ENCODE peak calls at places on chromosomes 7 and 10, in four cellular contexts. T is AG04450, M is cardiac muscle cell, I is testis. V is an unnamed sample.

GRCh38 chr10:82294874-82295378 is 419.9 kb downstream of the NRG3 start:
- DNase-seq in M (no peak), I (no peak), T (no peak), V (no peak)

GRCh38 chr7:98251251-98251843 is 685 bp downstream of the TECPR1 start:
- DNase-seq in T (no peak), M (peak), I (no peak), V (no peak)

GRCh38 chr10:111347386-111348005 is 270.7 kb downstream of the ADRA2A start:
- DNase-seq in M (no peak), T (no peak), I (no peak), V (no peak)

GRCh38 chr10:89553064-89553734 is 17.8 kb upstream of the SLC16A12 start:
- DNase-seq in M (no peak), T (peak), I (no peak), V (no peak)

GRCh38 chr10:101136708-101137121 is 5.6 kb downstream of the TLX1 start:
- DNase-seq in T (no peak), I (no peak), M (no peak), V (no peak)

GRCh38 chr7:3264693-3265339 is 36.2 kb upstream of the SDK1 start:
- DNase-seq in I (no peak), T (no peak), M (no peak), V (peak)

GRCh38 chr10:24974978-24975377 is 22.6 kb upstream of the PRTFDC1 start:
- DNase-seq in M (no peak), I (peak), T (no peak), V (no peak)

GRCh38 chr7:101650579-101651081 is 21.5 kb upstream of the MYL10 start:
- DNase-seq in I (no peak), M (no peak), T (no peak), V (no peak)

GRCh38 chr7:96667026-96667425 is 42.6 kb downstream of the SEM1 start:
- DNase-seq in M (no peak), I (no peak), T (no peak), V (no peak)

GRCh38 chr7:19369806-19370205 is 224.6 kb upstream of the FERD3L start:
- DNase-seq in I (no peak), T (no peak), M (no peak), V (no peak)

GRCh38 chr10:119281581-119282071 is 74.3 kb downstream of the GRK5 start:
- DNase-seq in I (peak), M (no peak), T (no peak), V (no peak)

GRCh38 chr7:139576179-139576973 is 52.9 kb downstream of the CLEC2L start:
- DNase-seq in M (no peak), T (no peak), I (peak), V (no peak)

GRCh38 chr7:149635561-149636329 is 137.6 kb downstream of the ZNF467 start:
- DNase-seq in I (no peak), T (no peak), M (no peak), V (peak)

GRCh38 chr10:110311357-110311949 is 6.7 kb upstream of the SMNDC1 start:
- DNase-seq in M (peak), I (peak), T (peak), V (peak)

GRCh38 chr7:95004618-95005282 is 97.4 kb downstream of the PPP1R9A start:
- DNase-seq in M (no peak), I (no peak), T (no peak), V (no peak)

GRCh38 chr10:129773359-129773990 is 190.6 kb downstream of the EBF3 start:
- DNase-seq in T (no peak), I (peak), M (no peak), V (peak)

GRCh38 chr10:19041176-19041575 is 7.4 kb upstream of the MALRD1 start:
- DNase-seq in I (no peak), T (no peak), M (no peak), V (no peak)

GRCh38 chr7:13946181-13946580 is 43.3 kb downstream of the ETV1 start:
- DNase-seq in T (peak), M (no peak), I (no peak), V (no peak)

GRCh38 chr7:10038351-10038750 is 935.3 kb upstream of the PHF14 start:
- DNase-seq in M (no peak), T (no peak), I (no peak), V (no peak)

GRCh38 chr7:129989466-129989865 is 36.7 kb upstream of the UBE2H start:
- DNase-seq in T (no peak), M (no peak), I (no peak), V (no peak)

GRCh38 chr10:12299222-12299973 is 49.9 kb upstream of the CAMK1D start:
- DNase-seq in T (no peak), I (no peak), M (no peak), V (no peak)

GRCh38 chr10:75405201-75406143 is 3.9 kb upstream of the ZNF503 start:
- DNase-seq in I (no peak), M (peak), T (no peak), V (peak)

GRCh38 chr7:38294926-38295325 is 21.5 kb upstream of the TARP start:
- DNase-seq in I (no peak), M (no peak), T (no peak), V (no peak)

GRCh38 chr7:47266131-47266706 is 315.7 kb downstream of the TNS3 start:
- DNase-seq in T (peak), M (peak), I (peak), V (peak)

GRCh38 chr10:3761916-3762708 is 22.9 kb downstream of the KLF6 start:
- DNase-seq in M (no peak), I (no peak), T (no peak), V (peak)

GRCh38 chr10:45532501-45532900 is 140.1 kb downstream of the ZFAND4 start:
- DNase-seq in I (no peak), M (no peak), T (no peak), V (no peak)

GRCh38 chr10:133165556-133166503 is 5.8 kb downstream of the KNDC1 start:
- DNase-seq in T (no peak), M (no peak), I (no peak), V (no peak)

GRCh38 chr10:127824826-127825225 is 67.9 kb downstream of the CLRN3 start:
- DNase-seq in M (no peak), T (no peak), I (no peak), V (no peak)

GRCh38 chr7:92785923-92786322 is 50.5 kb downstream of the CDK6 start:
- DNase-seq in I (no peak), T (no peak), M (no peak), V (no peak)

GRCh38 chr7:150945853-150946825 is 32.0 kb downstream of the KCNH2 start:
- DNase-seq in T (no peak), M (no peak), I (peak), V (no peak)

GRCh38 chr7:158495256-158495655 is 92.4 kb downstream of the PTPRN2 start:
- DNase-seq in T (no peak), I (no peak), M (no peak), V (no peak)
- TF ChIP-seq CTCF in T (no peak), I (no peak), M (no peak), V (no peak)

GRCh38 chr7:52163311-52163710 is 846.7 kb upstream of the COBL start:
- DNase-seq in M (no peak), I (no peak), T (no peak), V (no peak)

DNA sequence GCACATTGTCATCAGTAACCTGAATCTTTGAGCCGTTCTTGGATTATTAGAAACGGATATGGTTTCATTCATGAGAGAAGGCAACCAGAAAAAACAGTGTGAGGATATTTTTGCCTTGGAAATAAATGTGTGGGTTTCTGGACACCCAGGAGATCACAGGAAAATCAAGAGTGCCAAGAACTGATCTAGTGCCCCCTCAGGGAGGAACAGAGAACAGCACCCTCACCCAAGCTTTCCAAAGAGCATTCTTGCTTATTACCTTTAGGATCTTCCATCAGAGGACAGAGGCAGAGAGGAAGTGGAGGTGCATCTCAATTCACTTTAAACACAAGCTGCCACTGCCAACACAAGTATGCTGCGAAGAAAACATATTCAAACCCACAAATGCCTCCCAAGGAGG is 851.5 kb upstream of the COBL start:
- DNase-seq in I (no peak), T (no peak), M (no peak), V (peak)
- TF ChIP-seq CTCF in I (no peak), T (no peak), M (no peak), V (peak)

GRCh38 chr7:159115601-159116501 is 28.8 kb downstream of the VIPR2 start:
- DNase-seq in T (no peak), M (no peak), I (no peak), V (peak)
- TF ChIP-seq CTCF in T (no peak), M (no peak), I (no peak), V (no peak)

GRCh38 chr10:124462348-124462695 is 699 bp downstream of the LHPP start:
- DNase-seq in T (no peak), I (no peak), M (no peak), V (no peak)

GRCh38 chr10:124459395-124459794 is 2.2 kb upstream of the LHPP start:
- DNase-seq in T (no peak), I (no peak), M (no peak), V (peak)

GRCh38 chr10:124464028-124464751 is 2.6 kb downstream of the LHPP start:
- DNase-seq in I (no peak), M (peak), T (no peak), V (no peak)

GRCh38 chr10:124460144-124460543 is 1.5 kb upstream of the LHPP start:
- DNase-seq in T (no peak), M (no peak), I (no peak), V (no peak)

DNA sequence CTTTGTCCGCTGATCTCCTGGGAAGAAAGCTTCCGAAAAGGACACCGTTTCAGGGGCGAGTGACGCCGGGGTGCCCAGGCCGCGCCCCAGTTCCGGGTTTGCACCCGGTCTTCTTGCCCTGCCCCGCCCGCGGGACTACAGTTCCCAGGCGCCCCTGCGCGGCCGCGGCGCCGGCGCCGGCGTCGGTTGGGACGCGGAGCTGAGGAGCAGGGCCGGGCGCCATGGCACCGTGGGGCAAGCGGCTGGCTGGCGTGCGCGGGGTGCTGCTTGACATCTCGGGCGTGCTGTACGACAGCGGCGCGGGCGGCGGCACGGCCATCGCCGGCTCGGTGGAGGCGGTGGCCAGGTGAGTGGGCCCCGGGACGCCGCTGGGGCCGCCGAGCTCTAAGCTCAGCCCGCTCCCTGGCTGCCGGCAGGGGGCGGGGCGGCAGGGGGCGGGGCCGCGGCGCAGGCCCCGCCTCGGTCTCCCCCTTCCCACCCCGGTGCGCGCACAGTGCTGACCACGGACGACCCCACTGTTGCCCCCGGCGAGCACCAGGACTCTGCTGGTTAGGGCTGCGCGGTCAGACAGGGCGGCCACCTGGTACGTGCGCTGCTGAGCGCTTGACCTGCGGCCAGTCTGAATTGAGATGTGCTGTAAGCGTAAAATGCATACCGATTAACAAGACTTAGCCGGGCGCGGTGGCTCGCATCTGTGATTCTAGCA is at the start of gene LHPP:
- DNase-seq in T (peak), M (peak), I (peak), V (peak)
- TF ChIP-seq CTCF in T (no peak), M (peak), I (peak), V (peak)

DNA sequence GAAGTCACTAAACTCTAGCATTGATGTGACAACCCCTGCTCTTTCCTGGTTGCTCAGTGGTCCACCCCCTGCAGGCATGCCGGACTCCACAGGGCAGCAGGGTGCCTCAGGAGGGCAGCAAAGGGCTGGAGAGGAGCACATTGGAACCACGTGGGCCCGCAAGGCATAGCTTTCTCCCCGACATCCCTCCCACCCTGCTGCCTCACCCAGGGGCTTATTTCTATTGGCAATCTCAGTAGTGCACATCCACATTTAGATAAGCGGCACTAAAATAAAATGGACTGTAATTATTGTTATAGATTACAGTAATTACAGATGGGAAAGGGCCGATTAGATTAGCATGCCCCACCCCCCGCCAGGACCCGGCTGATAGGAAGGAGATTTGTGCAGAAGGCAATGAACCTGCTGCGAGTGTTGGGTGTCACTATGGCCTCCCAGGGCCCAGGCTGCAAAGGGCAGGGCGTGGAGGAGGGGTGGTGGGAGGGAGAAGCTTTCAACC is 580.1 kb downstream of the GRID1 start:
- DNase-seq in T (no peak), I (peak), M (peak), V (peak)
- TF ChIP-seq CTCF in T (no peak), I (no peak), M (no peak), V (peak)

V was measured in endodermal cell.